ENCODE peak calls at places on chromosomes 1 and 21, in four cellular contexts. H is IMR-90, O is ovary, I is vagina. P is an unnamed sample.

GRCh38 chr1:15056515-15057285 is 96.8 kb upstream of the TMEM51 start:
- DNase-seq in H (peak), O (no peak), I (no peak), P (peak)

GRCh38 chr1:98870959-98871903 is 133.4 kb downstream of the PLPPR5 start:
- DNase-seq in H (no peak), O (no peak), I (no peak), P (no peak)

GRCh38 chr1:99728494-99729235 is 37.8 kb downstream of the FRRS1 start:
- DNase-seq in H (peak), O (no peak), I (no peak), P (peak)

GRCh38 chr21:29257701-29258100 is 41.0 kb upstream of the BACH1 start:
- DNase-seq in H (no peak), O (no peak), I (no peak), P (no peak)

GRCh38 chr1:52574594-52574993 is 21.7 kb upstream of the TUT4 start:
- DNase-seq in H (peak), O (no peak), I (no peak), P (peak)

GRCh38 chr1:33710989-33711388 is 152.9 kb upstream of the HMGB4 start:
- DNase-seq in H (peak), O (no peak), I (no peak), P (no peak)

GRCh38 chr21:38997051-38997450 is 186.2 kb downstream of the PSMG1 start:
- DNase-seq in H (no peak), O (no peak), I (no peak), P (no peak)

GRCh38 chr1:72936151-72936740 is 653.9 kb upstream of the NEGR1 start:
- DNase-seq in H (no peak), O (no peak), I (no peak), P (no peak)

GRCh38 chr1:153525088-153525713 is 10.6 kb downstream of the S100A6 start:
- DNase-seq in H (peak), O (peak), I (no peak), P (no peak)

GRCh38 chr1:73556270-73556669 is 641.7 kb downstream of the LRRIQ3 start:
- DNase-seq in H (no peak), O (no peak), I (no peak), P (no peak)

GRCh38 chr1:203551550-203551949 is 57.6 kb downstream of the OPTC start:
- DNase-seq in H (peak), O (no peak), I (no peak), P (no peak)

GRCh38 chr1:89882348-89883029 is 61.7 kb downstream of the LRRC8D start:
- DNase-seq in H (no peak), O (no peak), I (no peak), P (no peak)

GRCh38 chr1:228362141-228362883 is 44.3 kb downstream of the TRIM11 start:
- DNase-seq in H (no peak), O (peak), I (no peak), P (no peak)

GRCh38 chr1:211938473-211939080 is 96.8 kb downstream of the INTS7 start:
- DNase-seq in H (no peak), O (no peak), I (no peak), P (no peak)

GRCh38 chr1:160474392-160475242 is 48.4 kb downstream of the SLAMF6 start:
- DNase-seq in H (no peak), O (no peak), I (no peak), P (no peak)

GRCh38 chr1:228009828-228010775 is 3.3 kb downstream of the WNT3A start:
- DNase-seq in H (no peak), O (no peak), I (peak), P (no peak)

GRCh38 chr1:58907398-58907797 is 123.6 kb upstream of the JUN start:
- DNase-seq in H (no peak), O (no peak), I (no peak), P (no peak)

GRCh38 chr1:29357452-29357851 is 121.1 kb downstream of the PTPRU start:
- DNase-seq in H (no peak), O (no peak), I (peak), P (no peak)

GRCh38 chr1:21270086-21270689 is 20.1 kb downstream of the ECE1 start:
- DNase-seq in H (peak), O (peak), I (no peak), P (no peak)

GRCh38 chr21:40845621-40846020 is 1.3 kb downstream of the DSCAM start:
- DNase-seq in H (peak), O (no peak), I (no peak), P (no peak)

GRCh38 chr21:38804617-38805281 is 980 bp upstream of the ETS2 start:
- DNase-seq in H (peak), O (peak), I (no peak), P (no peak)

GRCh38 chr1:15154480-15155036 is 1.0 kb downstream of the TMEM51 start:
- DNase-seq in H (no peak), O (peak), I (no peak), P (no peak)

GRCh38 chr1:84750110-84750509 is 59.8 kb upstream of the SSX2IP start:
- DNase-seq in H (no peak), O (no peak), I (no peak), P (no peak)

GRCh38 chr1:84069236-84069845 is 70.4 kb upstream of the TTLL7 start:
- DNase-seq in H (no peak), O (no peak), I (no peak), P (no peak)

GRCh38 chr21:16891821-16892220 is 621.0 kb upstream of the CXADR start:
- DNase-seq in H (peak), O (no peak), I (no peak), P (no peak)

GRCh38 chr1:152967201-152967600 is 3.2 kb upstream of the SPRR4 start:
- DNase-seq in H (no peak), O (no peak), I (peak), P (no peak)

GRCh38 chr1:2148691-2149090 is 45.9 kb downstream of the FAAP20 start:
- DNase-seq in H (no peak), O (no peak), I (no peak), P (no peak)

GRCh38 chr1:197099444-197099843 is 32.4 kb upstream of the F13B start:
- DNase-seq in H (no peak), O (no peak), I (no peak), P (no peak)

GRCh38 chr21:44849616-44850130 is 23.8 kb downstream of the PTTG1IP start:
- DNase-seq in H (no peak), O (no peak), I (no peak), P (no peak)

GRCh38 chr1:45230537-45230936 is 24.1 kb upstream of the ZSWIM5 start:
- DNase-seq in H (no peak), O (no peak), I (no peak), P (no peak)

GRCh38 chr1:24911651-24912144 is 18.4 kb downstream of the RUNX3 start:
- DNase-seq in H (no peak), O (no peak), I (no peak), P (no peak)
- TF ChIP-seq POLR2A in H (no peak), O (no peak), I (no peak), P (no peak)

GRCh38 chr1:222331340-222331739 is 216.6 kb downstream of the HHIPL2 start:
- DNase-seq in H (peak), O (no peak), I (no peak), P (no peak)

GRCh38 chr1:222339371-222339947 is 208.4 kb downstream of the HHIPL2 start:
- DNase-seq in H (peak), O (no peak), I (no peak), P (no peak)

GRCh38 chr1:222331765-222332164 is 216.1 kb downstream of the HHIPL2 start:
- DNase-seq in H (peak), O (no peak), I (no peak), P (no peak)

GRCh38 chr1:222334026-222334680 is 213.8 kb downstream of the HHIPL2 start:
- DNase-seq in H (peak), O (no peak), I (no peak), P (peak)

GRCh38 chr1:222335586-222335985 is 212.3 kb downstream of the HHIPL2 start:
- DNase-seq in H (peak), O (no peak), I (no peak), P (no peak)
- TF ChIP-seq POLR2A in H (no peak), O (no peak), I (no peak), P (no peak)

DNA sequence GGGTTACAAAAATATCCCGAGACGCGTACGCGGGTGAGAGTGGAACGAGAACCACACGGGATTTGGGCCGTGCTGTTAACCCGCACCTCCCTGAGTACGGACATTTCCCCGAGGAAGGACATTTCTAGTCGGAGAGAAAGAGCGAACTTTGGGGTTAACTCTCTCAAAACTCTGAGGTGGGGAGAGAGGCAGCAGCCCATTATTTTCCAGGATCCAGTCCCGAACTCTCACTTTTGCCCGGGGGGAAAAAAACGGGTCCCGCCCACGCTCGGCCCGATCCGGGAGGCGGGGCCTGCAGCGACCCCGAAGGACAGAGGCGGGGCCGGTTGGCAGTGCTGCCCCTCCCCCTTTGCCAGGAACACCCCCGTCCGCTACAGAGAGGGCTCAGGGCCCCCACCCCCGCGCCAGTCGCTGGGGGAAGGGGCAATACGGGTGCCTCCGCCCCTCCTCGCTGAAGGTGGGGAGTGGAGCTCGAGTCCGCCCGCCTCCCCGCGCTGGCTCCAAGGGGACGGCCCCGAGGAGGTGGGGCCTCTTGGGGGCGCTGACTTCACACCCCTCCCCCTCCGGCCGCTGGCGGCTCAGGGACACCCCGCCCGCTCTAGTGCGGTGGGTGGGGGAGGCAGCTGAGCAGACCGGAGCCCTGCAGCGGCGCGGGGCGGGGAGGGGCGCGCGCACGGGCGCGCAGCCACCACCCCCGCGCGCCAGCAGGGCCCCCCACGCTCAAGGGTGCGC is 722 bp downstream of the NUCKS1 start:
- DNase-seq in H (peak), O (peak), I (peak), P (peak)
- TF ChIP-seq POLR2A in H (no peak), O (peak), I (peak), P (peak)

DNA sequence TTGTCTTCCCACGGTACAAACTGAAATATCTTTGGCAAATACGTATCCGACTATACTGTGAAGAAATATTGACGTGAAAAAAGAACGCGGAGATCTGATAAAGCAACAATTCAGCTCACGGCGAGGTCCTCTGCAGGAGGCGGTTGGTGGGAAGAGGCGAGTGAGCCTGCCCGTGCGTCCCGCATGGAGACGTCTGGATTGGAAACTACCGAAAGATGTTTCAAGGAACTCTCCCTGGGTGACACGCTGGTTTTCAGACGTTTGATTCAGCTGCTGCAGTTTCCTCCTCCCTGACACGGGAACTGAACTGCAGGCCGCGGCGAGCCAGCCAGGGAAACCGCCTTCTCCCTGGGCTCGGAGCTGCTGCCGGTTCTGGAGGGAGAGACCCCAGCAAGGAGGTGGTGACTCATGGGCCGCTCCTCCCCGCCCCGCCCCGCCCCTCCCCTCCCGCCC is 390 bp upstream of the COL6A1 start:
- DNase-seq in H (peak), O (peak), I (no peak), P (peak)
- TF ChIP-seq POLR2A in H (peak), O (peak), I (no peak), P (peak)

DNA sequence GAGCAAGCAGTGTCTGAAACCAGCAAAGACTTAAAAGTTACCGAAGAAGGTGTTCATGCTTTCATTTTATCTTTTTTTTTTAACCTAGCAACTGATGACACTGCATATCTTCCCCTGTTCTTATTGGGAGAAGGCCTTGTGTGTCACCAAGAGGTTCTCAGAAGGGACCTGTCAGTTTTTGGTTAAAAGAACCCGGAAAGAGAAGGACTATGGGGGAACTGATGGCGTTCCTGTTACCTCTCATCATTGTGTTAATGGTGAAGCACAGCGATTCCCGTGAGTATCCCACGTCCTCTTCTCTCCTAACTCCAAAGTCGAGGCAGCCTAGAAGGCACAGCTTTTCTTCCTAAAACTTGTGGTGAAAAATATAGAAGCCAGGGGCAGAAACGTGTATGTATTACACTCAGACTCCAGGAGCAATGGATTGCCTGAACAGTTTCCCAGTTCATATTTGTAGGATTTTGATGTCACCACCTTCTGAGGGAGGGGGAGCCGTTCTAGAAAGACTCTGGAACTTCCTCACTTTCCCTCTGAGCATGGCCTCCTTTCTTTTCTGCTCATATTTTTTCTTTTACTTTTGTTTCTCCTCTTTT is at the start of gene MR1:
- DNase-seq in H (peak), O (peak), I (no peak), P (peak)
- TF ChIP-seq POLR2A in H (no peak), O (peak), I (peak), P (peak)